ENCODE peak calls at places on chromosomes 13 and 19, in four cellular contexts. Q is MM.1S, C is Kasumi-1, V is AG08395. H is an unnamed sample.

GRCh38 chr13:51261610-51262249 is 39.5 kb downstream of the FAM124A start:
- DNase-seq in Q (no peak), C (no peak), V (no peak), H (no peak)

GRCh38 chr13:50123862-50124535 is 108.8 kb downstream of the KCNRG start:
- DNase-seq in Q (peak; percentile 53), C (peak; percentile 84), V (no peak), H (peak; percentile 97)

GRCh38 chr19:16428372-16429036 is 43.3 kb downstream of the EPS15L1 start:
- DNase-seq in Q (no peak), C (no peak), V (no peak), H (no peak)

GRCh38 chr13:111665691-111666095 is 345.3 kb downstream of the TEX29 start:
- DNase-seq in Q (no peak), C (no peak), V (no peak), H (no peak)

GRCh38 chr13:60627071-60627686 is 230.2 kb downstream of the TDRD3 start:
- DNase-seq in Q (peak; percentile 18), C (peak; percentile 73), V (peak; percentile 40), H (peak; percentile 25)

GRCh38 chr19:12784871-12785430 is 6.3 kb upstream of the JUNB start:
- DNase-seq in Q (no peak), C (no peak), V (no peak), H (peak; percentile 29)

GRCh38 chr19:18203408-18203862 is 407 bp downstream of the RAB3A start:
- DNase-seq in Q (peak; percentile 44), C (no peak), V (no peak), H (peak; percentile 35)

GRCh38 chr13:48401480-48401879 is 11.4 kb downstream of the LPAR6 start:
- DNase-seq in Q (peak; percentile 18), C (peak; percentile 58), V (no peak), H (no peak)

GRCh38 chr19:46984077-46985010 is 35.3 kb upstream of the NPAS1 start:
- DNase-seq in Q (no peak), C (no peak), V (peak; percentile 67), H (no peak)